ENCODE peak calls at places on chromosomes 4 and X, in nine cellular contexts. V is memory B cell, E is amniotic stem cell, K is NAMALWA, D is NCI-H187 treated with DMSO at 0.1 percent for 48 hours, C is Calu3, B is psoas muscle, R is breast epithelium, Z is ovary. F is an unnamed sample.

GRCh38 chr4:87851332-87851731 is 18.6 kb downstream of the MEPE start:
- DNase-seq in V (no peak), E (no peak), K (no peak), D (no peak), C (no peak), B (no peak), R (no peak), Z (no peak), F (no peak)

GRCh38 chr4:101604976-101605375 is 185.6 kb upstream of the BANK1 start:
- DNase-seq in V (no peak), E (no peak), K (no peak), D (no peak), C (no peak), B (no peak), R (no peak), Z (no peak), F (no peak)

GRCh38 chr4:183816882-183817509 is 88.1 kb upstream of the STOX2 start:
- DNase-seq in V (no peak), E (no peak), K (no peak), D (no peak), C (no peak), B (no peak), R (no peak), Z (no peak), F (no peak)

GRCh38 chr4:47913328-47913727 is 1.1 kb downstream of the NFXL1 start:
- DNase-seq in V (no peak), E (no peak), K (no peak), D (no peak), C (no peak), B (no peak), R (no peak), Z (no peak), F (no peak)

GRCh38 chrX:40140706-40141499 is 43.1 kb upstream of the BCOR start:
- DNase-seq in V (no peak), E (no peak), K (no peak), D (no peak), C (peak), B (peak), R (no peak), Z (peak), F (no peak)

GRCh38 chr4:174211611-174212044 is 71.8 kb downstream of the FBXO8 start:
- DNase-seq in V (no peak), E (no peak), K (no peak), D (no peak), C (no peak), B (no peak), R (no peak), Z (no peak), F (no peak)

GRCh38 chr4:39036172-39036571 is 4.0 kb upstream of the TMEM156 start:
- DNase-seq in V (no peak), E (no peak), K (no peak), D (no peak), C (peak), B (no peak), R (no peak), Z (no peak), F (no peak)

GRCh38 chrX:154097003-154097596 is 417 bp downstream of the MECP2 start:
- DNase-seq in V (peak), E (peak), K (peak), D (peak), C (peak), B (peak), R (peak), Z (peak), F (peak)

GRCh38 chrX:72236841-72237240 is 2.0 kb downstream of the ERCC6L start:
- DNase-seq in V (no peak), E (no peak), K (no peak), D (no peak), C (no peak), B (no peak), R (no peak), Z (no peak), F (no peak)

GRCh38 chr4:56296449-56296990 is 90.8 kb downstream of the AASDH start:
- DNase-seq in V (no peak), E (no peak), K (no peak), D (no peak), C (no peak), B (no peak), R (no peak), Z (no peak), F (no peak)

GRCh38 chrX:32744906-32745305 is 466.4 kb downstream of the DMD start:
- DNase-seq in V (no peak), E (no peak), K (no peak), D (no peak), C (no peak), B (no peak), R (no peak), Z (no peak), F (no peak)

GRCh38 chrX:103919336-103919682 is 43.1 kb upstream of the TMSB15B start:
- DNase-seq in V (no peak), E (no peak), K (peak), D (no peak), C (peak), B (no peak), R (no peak), Z (no peak), F (no peak)

GRCh38 chrX:47156611-47157520 is 11.8 kb downstream of the RBM10 start:
- DNase-seq in V (no peak), E (no peak), K (no peak), D (no peak), C (no peak), B (no peak), R (no peak), Z (no peak), F (no peak)

GRCh38 chrX:554271-554670 is 76.3 kb upstream of the SHOX start:
- DNase-seq in V (no peak), E (no peak), K (no peak), D (no peak), C (no peak), B (no peak), R (no peak), Z (no peak), F (no peak)